ENCODE peak calls at places on chromosomes 5 and 9, in ten cellular contexts. U is posterior vena cava, Z is H7, T is activated gamma-delta T cell treated with Interleukin-2 at 50 U/mL for 16 hours, R is dermis microvascular lymphatic vessel endothelial cell, Q is Karpas-422, W is posterior cingulate gyrus, N is midbrain, H is sigmoid colon, E is neural crest cell. A is an unnamed sample.

GRCh38 chr9:738209-738915 is 103.1 kb upstream of the DMRT1 start:
- DNase-seq in U (peak), N (no peak), E (no peak), Q (no peak), T (no peak), Z (no peak), H (peak), W (peak), R (no peak), A (peak)

GRCh38 chr9:70947519-70947918 is 173.9 kb downstream of the TRPM3 start:
- DNase-seq in U (no peak), Z (peak), W (no peak), Q (no peak), N (no peak), E (no peak), R (no peak), H (no peak), T (no peak), A (no peak)

GRCh38 chr9:129979346-129979745 is 63.6 kb downstream of the FNBP1 start:
- DNase-seq in R (peak), W (no peak), E (no peak), U (no peak), T (no peak), N (no peak), H (no peak), Q (no peak), Z (no peak), A (no peak)

GRCh38 chr9:134916161-134916665 is 1.5 kb downstream of the FCN1 start:
- DNase-seq in R (no peak), U (no peak), Q (no peak), Z (no peak), E (no peak), H (no peak), N (no peak), W (no peak), T (no peak), A (no peak)

GRCh38 chr5:14174235-14174636 is 31.1 kb downstream of the TRIO start:
- DNase-seq in Z (peak), W (no peak), U (no peak), E (no peak), T (no peak), H (no peak), N (no peak), Q (no peak), R (peak), A (peak)

GRCh38 chr9:99345451-99345850 is 123.4 kb downstream of the SEC61B start:
- DNase-seq in T (no peak), W (no peak), Z (no peak), N (no peak), R (no peak), Q (no peak), E (no peak), U (no peak), H (no peak), A (no peak)

GRCh38 chr9:80951675-80952074 is 737.7 kb downstream of the TLE1 start:
- DNase-seq in H (no peak), Q (no peak), N (no peak), T (no peak), R (no peak), Z (no peak), U (no peak), E (no peak), W (peak), A (no peak)

GRCh38 chr5:73301208-73302088 is 128.5 kb downstream of the TMEM174 start:
- DNase-seq in U (no peak), H (no peak), T (no peak), N (no peak), E (no peak), Z (peak), R (no peak), Q (no peak), W (no peak), A (no peak)

GRCh38 chr5:37786855-37787254 is 53.0 kb downstream of the GDNF start:
- DNase-seq in Z (no peak), T (no peak), U (no peak), E (no peak), W (no peak), N (no peak), H (no peak), Q (no peak), R (no peak), A (peak)

GRCh38 chr5:160375166-160375565 is 4.7 kb upstream of the C1QTNF2 start:
- DNase-seq in T (no peak), Z (no peak), U (no peak), W (no peak), E (no peak), H (no peak), N (no peak), R (no peak), Q (no peak), A (no peak)

GRCh38 chr5:125261505-125262250 is 515.2 kb upstream of the ZNF608 start:
- DNase-seq in T (no peak), W (no peak), N (no peak), R (no peak), E (no peak), U (no peak), Z (no peak), Q (no peak), H (no peak), A (no peak)

GRCh38 chr9:116549061-116549664 is 137.9 kb upstream of the TRIM32 start:
- DNase-seq in U (peak), Q (no peak), R (peak), E (no peak), H (peak), W (peak), Z (no peak), N (peak), T (no peak), A (peak)

GRCh38 chr9:131818089-131818488 is 78.2 kb upstream of the RAPGEF1 start:
- DNase-seq in N (no peak), R (no peak), Q (no peak), E (no peak), W (no peak), H (no peak), Z (no peak), U (peak), T (no peak), A (no peak)

GRCh38 chr9:83708515-83709158 is 879 bp upstream of the UBQLN1 start:
- DNase-seq in U (peak), W (peak), R (peak), T (peak), N (peak), Z (peak), Q (peak), E (peak), H (peak), A (peak)

GRCh38 chr9:130287736-130288135 is 22.2 kb downstream of the HMCN2 start:
- DNase-seq in N (no peak), U (no peak), R (no peak), W (no peak), Q (no peak), Z (no peak), T (no peak), H (no peak), E (no peak), A (no peak)

GRCh38 chr5:42767491-42768105 is 11.0 kb downstream of the CCDC152 start:
- DNase-seq in R (peak), U (no peak), Z (peak), E (no peak), T (no peak), Q (peak), H (no peak), N (peak), W (no peak), A (peak)

GRCh38 chr5:81778642-81779041 is 27.7 kb upstream of the SSBP2 start:
- DNase-seq in H (no peak), E (no peak), U (no peak), N (peak), Q (no peak), W (no peak), T (no peak), Z (no peak), R (peak), A (peak)

GRCh38 chr5:79736528-79737514 is 47.2 kb downstream of the CMYA5 start:
- DNase-seq in T (no peak), R (no peak), Z (no peak), H (no peak), W (no peak), E (no peak), N (no peak), U (no peak), Q (no peak), A (no peak)

GRCh38 chr5:142008813-142009212 is 4.0 kb downstream of the GNPDA1 start:
- DNase-seq in T (no peak), W (no peak), R (no peak), H (no peak), E (no peak), Q (no peak), Z (no peak), U (no peak), N (no peak), A (no peak)

GRCh38 chr5:65290677-65291076 is 191.0 kb downstream of the ADAMTS6 start:
- DNase-seq in N (no peak), R (no peak), E (no peak), H (no peak), Z (no peak), W (no peak), Q (no peak), U (no peak), T (no peak), A (peak)

GRCh38 chr5:92559743-92560142 is 1021.3 kb downstream of the NR2F1-AS1 start:
- DNase-seq in R (peak), W (no peak), N (no peak), Z (no peak), T (no peak), Q (no peak), U (no peak), H (no peak), E (no peak), A (peak)

GRCh38 chr9:23826120-23826629 is at the start of gene ELAVL2:
- DNase-seq in U (peak), W (peak), T (no peak), R (peak), Z (peak), E (peak), H (peak), N (peak), Q (no peak), A (peak)

GRCh38 chr9:13064676-13065075 is 214.8 kb downstream of the MPDZ start:
- DNase-seq in Q (no peak), T (no peak), H (no peak), E (no peak), N (no peak), U (no peak), Z (no peak), R (no peak), W (no peak), A (no peak)

GRCh38 chr5:69042500-69042899 is 51.3 kb upstream of the SLC30A5 start:
- DNase-seq in T (no peak), R (no peak), N (no peak), H (no peak), Z (no peak), U (no peak), Q (no peak), W (no peak), E (no peak), A (no peak)

GRCh38 chr9:134434896-134435506 is 108.7 kb downstream of the RXRA start:
- DNase-seq in U (peak), R (peak), N (peak), Q (no peak), Z (no peak), E (no peak), T (no peak), W (peak), H (peak), A (peak)

GRCh38 chr5:16930487-16930886 is 5.6 kb downstream of the MYO10 start:
- DNase-seq in H (no peak), E (no peak), T (no peak), U (no peak), Q (no peak), W (no peak), Z (peak), N (no peak), R (no peak), A (no peak)

GRCh38 chr5:97560176-97560993 is 377.3 kb upstream of the RIOK2 start:
- DNase-seq in N (peak), E (no peak), W (no peak), Z (no peak), Q (no peak), U (no peak), R (no peak), T (no peak), H (no peak), A (no peak)

GRCh38 chr9:27125936-27126335 is 16.9 kb downstream of the TEK start:
- DNase-seq in N (no peak), R (no peak), W (no peak), U (no peak), E (no peak), Q (no peak), H (no peak), Z (no peak), T (no peak), A (peak)

GRCh38 chr9:127537792-127538191 is 74.3 kb upstream of the STXBP1 start:
- DNase-seq in T (no peak), U (no peak), Q (no peak), N (no peak), W (no peak), R (no peak), Z (peak), E (no peak), H (no peak), A (no peak)

GRCh38 chr5:72459089-72459661 is 48.0 kb downstream of the ZNF366 start:
- DNase-seq in H (no peak), R (no peak), N (no peak), U (no peak), W (no peak), Q (no peak), E (no peak), T (no peak), Z (no peak), A (peak)

GRCh38 chr5:74468421-74468820 is 172.1 kb downstream of the ENC1 start:
- DNase-seq in W (no peak), R (no peak), N (no peak), H (no peak), E (no peak), T (no peak), U (no peak), Z (no peak), Q (no peak), A (peak)

GRCh38 chr5:6755941-6756340 is 42.7 kb downstream of the TENT4A start:
- DNase-seq in N (no peak), W (no peak), H (peak), Z (no peak), R (no peak), E (no peak), U (peak), Q (no peak), T (no peak), A (no peak)

GRCh38 chr9:131732636-131733340 is 7.1 kb downstream of the RAPGEF1 start:
- DNase-seq in R (no peak), Z (no peak), E (no peak), U (no peak), N (no peak), Q (no peak), H (no peak), W (no peak), T (peak), A (no peak)

GRCh38 chr5:43729846-43730478 is 127.0 kb downstream of the NNT start:
- DNase-seq in Z (no peak), N (peak), H (no peak), W (no peak), R (peak), E (no peak), U (no peak), T (no peak), Q (peak), A (peak)

GRCh38 chr9:121857941-121858340 is 206.5 kb downstream of the DAB2IP start:
- DNase-seq in W (peak), H (no peak), E (no peak), Q (no peak), N (no peak), U (no peak), R (no peak), T (no peak), Z (no peak), A (no peak)

A was measured in renal cortical epithelial cell.